ENCODE peak calls at places on chromosomes 13 and 19, in eight cellular contexts. M is fibroblast of mammary gland; O is left lung; G is stimulated activated CD8-positive, alpha-beta memory T cell treated with anti-CD3 and anti-CD28 coated beads, Interleukin-2, amount 100 ng/mL, for 48 hours; V is activated T-cell treated with anti-CD3 and anti-CD28 coated beads for 1 hour; Y is lower leg skin; H is choroid plexus epithelial cell; F is Calu3. C is an unnamed sample.

GRCh38 chr13:53782400-53783030 is 753.9 kb downstream of the OLFM4 start:
- DNase-seq in F (peak; percentile 19), V (no peak), Y (no peak), O (no peak), G (no peak), M (peak; percentile 46), H (peak; percentile 57), C (peak; percentile 16)

GRCh38 chr19:58021541-58022282 is 12.1 kb upstream of the ZSCAN1 start:
- DNase-seq in Y (peak; percentile 31), V (peak; percentile 9), F (no peak), H (peak; percentile 55), M (peak; percentile 61), G (no peak), O (no peak), C (no peak)

GRCh38 chr19:18701250-18701608 is 17.7 kb downstream of the CRTC1 start:
- DNase-seq in F (no peak), V (no peak), H (no peak), O (no peak), Y (no peak), G (no peak), M (no peak), C (no peak)

GRCh38 chr13:77048592-77048991 is 21.6 kb upstream of the FBXL3 start:
- DNase-seq in O (no peak), H (peak; percentile 13), M (no peak), G (no peak), Y (no peak), F (no peak), V (no peak), C (no peak)

GRCh38 chr19:2627855-2628254 is 74.6 kb downstream of the GNG7 start:
- DNase-seq in Y (no peak), V (no peak), O (no peak), F (no peak), G (no peak), H (no peak), M (peak; percentile 76), C (no peak)

GRCh38 chr13:83325454-83325853 is 556.8 kb downstream of the SLITRK1 start:
- DNase-seq in H (peak; percentile 71), G (no peak), F (no peak), V (no peak), Y (no peak), M (peak; percentile 82), O (no peak), C (no peak)

GRCh38 chr19:1064661-1065605 is 2.0 kb upstream of the ARHGAP45 start:
- DNase-seq in M (peak; percentile 64), F (peak; percentile 76), H (peak; percentile 65), O (peak; percentile 96), V (peak; percentile 60), G (peak; percentile 62), Y (no peak), C (no peak)

GRCh38 chr13:88648598-88649373 is 977.6 kb downstream of the SLITRK5 start:
- DNase-seq in H (no peak), V (no peak), F (no peak), G (no peak), M (no peak), O (no peak), Y (no peak), C (no peak)

GRCh38 chr19:41997121-41997850 is 3.3 kb upstream of the ATP1A3 start:
- DNase-seq in M (peak; percentile 22), G (no peak), H (peak; percentile 45), V (peak; percentile 24), Y (no peak), O (peak; percentile 86), F (peak; percentile 77), C (no peak)

GRCh38 chr13:35879111-35879510 is 252.1 kb downstream of the DCLK1 start:
- DNase-seq in O (no peak), M (no peak), Y (no peak), V (no peak), G (no peak), F (no peak), H (no peak), C (no peak)

GRCh38 chr19:37932985-37933953 is 26.3 kb downstream of the SIPA1L3 start:
- DNase-seq in G (no peak), Y (no peak), F (peak; percentile 83), O (peak; percentile 80), M (peak; percentile 48), V (no peak), H (peak; percentile 40), C (no peak)

GRCh38 chr19:54364775-54365257 is at the start of gene LAIR1:
- DNase-seq in F (no peak), M (no peak), Y (no peak), O (peak; percentile 86), H (no peak), V (peak; percentile 52), G (no peak), C (no peak)

GRCh38 chr19:45765365-45766292 is 3.4 kb downstream of the SIX5 start:
- DNase-seq in H (no peak), F (no peak), G (no peak), Y (no peak), V (no peak), O (peak; percentile 77), M (no peak), C (no peak)

GRCh38 chr19:45711851-45712698 is 18.6 kb downstream of the FBXO46 start:
- DNase-seq in H (no peak), G (no peak), Y (no peak), F (no peak), V (no peak), M (no peak), O (peak; percentile 79), C (no peak)

GRCh38 chr13:106118996-106119395 is 416.5 kb downstream of the EFNB2 start:
- DNase-seq in H (peak; percentile 42), Y (no peak), G (no peak), O (no peak), V (no peak), F (no peak), M (no peak), C (no peak)

GRCh38 chr13:94128430-94128829 is 351.1 kb downstream of the DCT start:
- DNase-seq in M (no peak), V (no peak), Y (peak; percentile 44), F (no peak), H (no peak), O (no peak), G (no peak), C (no peak)

GRCh38 chr19:50791594-50792245 is 1.5 kb downstream of the ACP4 start:
- DNase-seq in G (no peak), V (no peak), H (no peak), Y (no peak), O (no peak), F (no peak), M (no peak), C (no peak)

GRCh38 chr13:47457631-47458030 is 543.4 kb downstream of the SUCLA2 start:
- DNase-seq in F (no peak), M (peak; percentile 85), H (peak; percentile 61), O (no peak), G (no peak), V (no peak), Y (no peak), C (no peak)